ENCODE peak calls at places on chromosomes 13 and 19, in six cellular contexts. M is H1; K is adrenal gland; S is lower lobe of right lung; B is CD8-positive, alpha-beta T cell; L is esophagus squamous epithelium. U is an unnamed sample.
A peak's percentile ranks its signal among the peaks of the same experiment; 100 is the strongest.

GRCh38 chr19:5434970-5435641 is 20.1 kb upstream of the ZNRF4 start:
- DNase-seq in M (no peak), K (peak; percentile 37), S (no peak), B (no peak), L (no peak), U (no peak)

GRCh38 chr13:77299587-77299986 is 27.3 kb downstream of the MYCBP2 start:
- DNase-seq in M (no peak), K (no peak), S (no peak), B (no peak), L (no peak), U (no peak)

GRCh38 chr19:48413879-48414623 is 20.6 kb downstream of the GRIN2D start:
- DNase-seq in M (peak; percentile 70), K (no peak), S (no peak), B (no peak), L (no peak), U (no peak)

GRCh38 chr13:75771818-75772217 is 135.7 kb downstream of the LMO7 start:
- DNase-seq in M (no peak), K (no peak), S (no peak), B (no peak), L (no peak), U (no peak)

GRCh38 chr13:44627441-44627840 is 51.3 kb upstream of the TSC22D1 start:
- DNase-seq in M (no peak), K (no peak), S (no peak), B (no peak), L (no peak), U (no peak)

GRCh38 chr19:36750066-36750691 is 22.4 kb downstream of the ZNF850 start:
- DNase-seq in M (no peak), K (no peak), S (no peak), B (no peak), L (no peak), U (no peak)

GRCh38 chr19:45071969-45072790 is 4.1 kb downstream of the ZNF296 start:
- DNase-seq in M (peak; percentile 60), K (no peak), S (no peak), B (no peak), L (no peak), U (no peak)

GRCh38 chr13:24108615-24108965 is 51.9 kb upstream of the SPATA13 start:
- DNase-seq in M (no peak), K (no peak), S (no peak), B (no peak), L (no peak), U (no peak)

GRCh38 chr13:94712812-94713555 is 639 bp upstream of the SOX21 start:
- DNase-seq in M (peak; percentile 76), K (peak; percentile 29), S (no peak), B (no peak), L (no peak), U (no peak)

GRCh38 chr19:3402631-3403443 is 36.5 kb downstream of the NFIC start:
- DNase-seq in M (no peak), K (no peak), S (no peak), B (no peak), L (no peak), U (no peak)
- H3K27ac ChIP-seq in M (no peak overlapping the region), K (peak overlapping the region; percentile 100), S (peak overlapping the region; percentile 100), B (no peak overlapping the region), L (peak overlapping the region; percentile 99), U (no peak overlapping the region)

DNA sequence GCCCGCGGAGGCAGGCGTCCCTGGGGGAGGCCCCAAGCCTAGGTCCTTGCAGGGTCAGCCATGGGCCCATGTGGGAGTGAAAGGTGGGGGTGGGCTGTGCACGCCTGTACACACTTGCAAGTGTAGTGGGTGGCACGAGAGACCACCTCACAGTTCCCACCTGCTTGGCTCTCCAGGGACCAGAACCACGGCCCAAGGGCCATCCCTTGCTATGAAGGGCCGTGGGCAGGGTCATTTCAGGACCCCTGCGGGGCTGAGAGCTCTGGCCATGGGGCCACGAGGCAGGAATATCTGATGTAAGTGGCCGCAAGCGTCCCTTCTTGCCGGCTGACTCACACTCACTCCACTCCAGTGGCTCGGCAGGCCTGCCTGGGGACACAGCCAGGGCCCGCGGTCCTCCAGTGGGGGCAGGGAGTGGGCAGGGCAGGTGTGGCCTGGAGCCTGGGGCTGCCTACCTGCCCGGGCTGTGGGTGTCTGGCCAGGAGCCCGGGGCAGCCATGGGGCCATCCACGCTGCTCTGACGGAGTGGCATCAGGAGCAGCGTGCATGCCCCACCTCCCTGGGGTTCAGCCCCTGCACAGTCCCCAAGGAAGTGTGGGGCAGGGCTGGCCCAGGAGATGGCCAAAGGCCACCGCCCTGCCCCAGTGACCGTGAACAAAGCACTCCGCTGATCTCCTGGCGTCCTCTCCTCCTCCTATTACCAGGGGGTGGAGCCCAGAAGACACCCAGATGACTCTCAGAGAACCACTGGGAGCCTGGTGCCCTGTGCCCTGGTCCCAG is 8.6 kb upstream of the MKNK2 start:
- DNase-seq in M (no peak), K (peak; percentile 95), S (peak; percentile 92), B (no peak), L (no peak), U (no peak)
- H3K4me3 ChIP-seq in M (peak overlapping the region; percentile 68), K (no peak overlapping the region), S (peak overlapping the region; percentile 79), B (peak overlapping the region; percentile 80), L (peak overlapping the region; percentile 74), U (no peak overlapping the region)

DNA sequence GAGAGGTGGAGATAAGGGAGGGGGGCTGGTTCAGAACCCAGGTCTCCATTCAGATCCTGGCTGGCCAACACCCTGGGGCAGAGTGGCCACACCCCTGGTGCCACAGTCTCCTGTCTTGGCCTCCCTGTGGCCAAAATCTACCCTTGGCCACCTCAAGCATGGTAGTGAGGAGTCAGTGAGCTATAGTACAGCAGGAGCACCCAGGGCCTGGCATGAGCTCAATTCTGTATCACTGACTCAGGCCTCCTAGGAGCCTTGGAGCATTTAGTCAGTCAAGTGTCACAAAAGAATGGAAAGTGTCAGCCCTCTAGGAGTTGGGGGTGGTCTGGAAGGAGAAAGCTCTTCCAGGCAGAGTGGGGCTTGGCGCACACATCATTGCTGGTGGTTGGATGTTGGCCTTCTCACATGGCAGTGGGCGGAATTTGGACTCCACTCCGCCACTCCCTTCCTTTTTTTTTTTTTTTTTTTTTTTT is 6.6 kb upstream of the CD79A start:
- DNase-seq in M (no peak), K (no peak), S (no peak), B (no peak), L (no peak), U (no peak)
- H3K27ac ChIP-seq in M (no peak overlapping the region), K (no peak overlapping the region), S (peak overlapping the region; percentile 9), B (peak overlapping the region; percentile 21), L (no peak overlapping the region), U (no peak overlapping the region)

GRCh38 chr19:2249880-2250764 is 999 bp downstream of the AMH start:
- DNase-seq in M (peak; percentile 67), K (no peak), S (no peak), B (no peak), L (no peak), U (no peak)

GRCh38 chr19:2252481-2253105 is 3.5 kb downstream of the AMH start:
- DNase-seq in M (no peak), K (no peak), S (no peak), B (no peak), L (no peak), U (no peak)

GRCh38 chr19:2253106-2254051 is 2.8 kb downstream of the JSRP1 start:
- DNase-seq in M (peak; percentile 84), K (no peak), S (no peak), B (no peak), L (no peak), U (no peak)

GRCh38 chr19:2250765-2251576 is 1.8 kb downstream of the AMH start:
- DNase-seq in M (peak; percentile 62), K (no peak), S (no peak), B (no peak), L (no peak), U (no peak)

DNA sequence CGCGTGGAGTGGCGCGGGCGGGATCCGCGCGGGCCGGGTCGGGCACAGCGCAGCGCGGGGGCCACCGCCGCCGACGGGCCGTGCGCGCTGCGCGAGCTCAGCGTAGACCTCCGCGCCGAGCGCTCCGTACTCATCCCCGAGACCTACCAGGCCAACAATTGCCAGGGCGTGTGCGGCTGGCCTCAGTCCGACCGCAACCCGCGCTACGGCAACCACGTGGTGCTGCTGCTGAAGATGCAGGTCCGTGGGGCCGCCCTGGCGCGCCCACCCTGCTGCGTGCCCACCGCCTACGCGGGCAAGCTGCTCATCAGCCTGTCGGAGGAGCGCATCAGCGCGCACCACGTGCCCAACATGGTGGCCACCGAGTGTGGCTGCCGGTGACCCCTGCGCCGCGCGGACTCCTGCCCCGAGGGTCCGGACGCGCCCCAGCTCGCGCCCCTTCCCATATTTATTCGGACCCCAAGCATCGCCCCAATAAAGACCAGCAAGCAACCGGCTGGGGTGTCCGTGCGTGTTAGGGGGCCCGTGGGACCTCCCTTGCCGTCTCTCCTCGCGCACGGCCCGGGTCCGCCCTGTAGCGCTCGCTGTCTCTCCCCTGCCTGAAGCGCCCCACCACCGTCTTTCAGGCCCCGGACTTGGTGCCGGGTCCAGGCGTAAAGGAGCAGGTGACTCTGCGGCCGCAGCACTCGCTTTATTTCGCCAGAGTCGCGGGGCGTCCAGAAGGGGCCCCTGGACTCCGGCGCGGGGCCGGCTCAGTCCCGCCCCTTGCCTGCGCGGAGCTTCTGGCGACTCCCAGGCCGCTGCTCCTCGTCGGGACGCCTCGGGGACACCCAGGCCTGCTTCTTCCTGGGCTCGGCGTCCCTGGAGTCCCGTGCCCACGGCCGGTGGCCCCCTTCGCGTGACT is 2.7 kb downstream of the AMH start:
- DNase-seq in M (peak; percentile 65), K (no peak), S (no peak), B (no peak), L (no peak), U (no peak)
- H3K4me3 ChIP-seq in M (no peak overlapping the region), K (no peak overlapping the region), S (peak overlapping the region; percentile 25), B (peak overlapping the region; percentile 71), L (peak overlapping the region; percentile 26), U (no peak overlapping the region)

GRCh38 chr13:51771418-51772104 is 32.4 kb downstream of the DHRS12 start:
- DNase-seq in M (no peak), K (no peak), S (no peak), B (no peak), L (no peak), U (no peak)
- H3K27ac ChIP-seq in M (no peak overlapping the region), K (no peak overlapping the region), S (no peak overlapping the region), B (no peak overlapping the region), L (no peak overlapping the region), U (no peak overlapping the region)

DNA sequence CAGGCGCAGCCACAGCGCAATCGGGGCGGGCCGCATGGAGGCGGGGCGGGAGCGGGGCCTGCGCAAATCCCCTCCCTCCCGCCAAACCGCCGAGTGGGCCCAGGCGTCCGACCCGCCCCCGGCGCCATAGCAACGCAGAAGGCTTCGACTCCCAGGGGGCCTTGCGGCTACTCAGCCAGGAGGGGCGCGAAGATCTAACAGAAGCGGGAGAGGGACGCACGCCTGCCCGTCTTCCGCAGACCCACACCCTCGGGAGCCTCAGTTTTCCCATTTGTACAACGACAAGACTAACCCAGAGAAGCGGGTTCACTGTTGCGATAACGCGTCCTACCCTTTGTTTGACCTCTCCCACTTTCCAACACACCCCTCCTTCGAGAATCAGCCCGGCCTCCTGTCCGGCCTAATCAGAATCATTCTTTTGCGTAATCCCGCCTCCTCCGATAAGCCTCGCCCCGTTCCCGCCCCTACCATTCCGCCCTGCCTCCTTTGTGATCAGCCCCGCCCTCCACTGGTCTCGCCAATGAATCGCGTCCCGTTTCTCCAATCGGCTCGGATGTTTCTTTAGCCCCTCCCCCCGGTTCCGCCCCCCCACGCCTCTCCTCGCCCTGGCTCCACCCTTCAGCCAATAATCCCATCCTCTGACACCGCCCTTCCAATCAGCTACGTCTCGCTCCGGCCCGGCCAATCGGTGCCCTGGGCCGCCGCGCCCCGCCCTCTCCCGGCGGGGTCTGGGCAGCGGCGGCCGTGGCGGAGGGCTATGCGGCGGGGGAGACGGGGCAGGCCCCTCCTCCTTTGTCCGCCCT is at the start of gene PCSK4:
- DNase-seq in M (peak; percentile 96), K (peak; percentile 100), S (peak; percentile 97), B (peak; percentile 97), L (peak; percentile 97), U (peak; percentile 85)
- H3K4me3 ChIP-seq in M (peak within 1 kb of the TSS; percentile 80), K (no peak within 1 kb of the TSS), S (peak within 1 kb of the TSS; percentile 69), B (peak within 1 kb of the TSS; percentile 71), L (peak within 1 kb of the TSS; percentile 50), U (peak within 1 kb of the TSS; percentile 70)

GRCh38 chr13:48782429-48782840 is 128.7 kb downstream of the CYSLTR2 start:
- DNase-seq in M (no peak), K (no peak), S (no peak), B (no peak), L (no peak), U (no peak)
- H3K27ac ChIP-seq in M (no peak overlapping the region), K (no peak overlapping the region), S (no peak overlapping the region), B (no peak overlapping the region), L (peak overlapping the region; percentile 32), U (no peak overlapping the region)